ENCODE peak calls at places on chromosomes 6 and 20, in five cellular contexts. One of them, this sample, is unnamed.

GRCh38 chr6:157763894-157764345 is 59.1 kb upstream of the SNX9 start:
- ATAC-seq in upper lobe of left lung: no peak
- ATAC-seq in HepG2: peak
- ATAC-seq in GM12878: peak
- ATAC-seq in K562: no peak
- ATAC-seq in this sample: no peak

GRCh38 chr20:61170521-61170920 is 81.5 kb upstream of the CDH4 start:
- ATAC-seq in upper lobe of left lung: no peak
- ATAC-seq in HepG2: no peak
- ATAC-seq in GM12878: no peak
- ATAC-seq in K562: no peak
- ATAC-seq in this sample: no peak

GRCh38 chr20:44288252-44288651 is 22.8 kb downstream of the FITM2 start:
- ATAC-seq in upper lobe of left lung: no peak
- ATAC-seq in HepG2: peak
- ATAC-seq in GM12878: no peak
- ATAC-seq in K562: no peak
- ATAC-seq in this sample: no peak

GRCh38 chr6:10084276-10084993 is 330.4 kb downstream of the TFAP2A start:
- ATAC-seq in upper lobe of left lung: no peak
- ATAC-seq in HepG2: peak
- ATAC-seq in GM12878: no peak
- ATAC-seq in K562: peak
- ATAC-seq in this sample: no peak

GRCh38 chr6:105794870-105795269 is 291.3 kb upstream of the PRDM1 start:
- ATAC-seq in upper lobe of left lung: no peak
- ATAC-seq in HepG2: no peak
- ATAC-seq in GM12878: peak
- ATAC-seq in K562: no peak
- ATAC-seq in this sample: no peak

GRCh38 chr6:135358907-135359459 is 138.6 kb downstream of the AHI1 start:
- ATAC-seq in upper lobe of left lung: no peak
- ATAC-seq in HepG2: no peak
- ATAC-seq in GM12878: peak
- ATAC-seq in K562: no peak
- ATAC-seq in this sample: no peak

GRCh38 chr20:31593221-31594001 is 11.7 kb upstream of the ID1 start:
- ATAC-seq in upper lobe of left lung: peak
- ATAC-seq in HepG2: peak
- ATAC-seq in GM12878: no peak
- ATAC-seq in K562: peak
- ATAC-seq in this sample: no peak

GRCh38 chr20:37297066-37297736 is 7.7 kb downstream of the MANBAL start:
- ATAC-seq in upper lobe of left lung: no peak
- ATAC-seq in HepG2: no peak
- ATAC-seq in GM12878: no peak
- ATAC-seq in K562: no peak
- ATAC-seq in this sample: peak

GRCh38 chr6:141261016-141261671 is 871.6 kb upstream of the GJE1 start:
- ATAC-seq in upper lobe of left lung: peak
- ATAC-seq in HepG2: peak
- ATAC-seq in GM12878: no peak
- ATAC-seq in K562: no peak
- ATAC-seq in this sample: peak

GRCh38 chr6:113351183-113351834 is 505.8 kb upstream of the MARCKS start:
- ATAC-seq in upper lobe of left lung: no peak
- ATAC-seq in HepG2: no peak
- ATAC-seq in GM12878: peak
- ATAC-seq in K562: no peak
- ATAC-seq in this sample: no peak

GRCh38 chr20:9281770-9282169 is 212.9 kb downstream of the PLCB4 start:
- ATAC-seq in upper lobe of left lung: no peak
- ATAC-seq in HepG2: no peak
- ATAC-seq in GM12878: no peak
- ATAC-seq in K562: no peak
- ATAC-seq in this sample: no peak

GRCh38 chr6:151998784-151999183 is 191.3 kb downstream of the ESR1 start:
- ATAC-seq in upper lobe of left lung: no peak
- ATAC-seq in HepG2: no peak
- ATAC-seq in GM12878: no peak
- ATAC-seq in K562: no peak
- ATAC-seq in this sample: no peak

GRCh38 chr6:109961666-109962065 is 16.4 kb upstream of the GPR6 start:
- ATAC-seq in upper lobe of left lung: no peak
- ATAC-seq in HepG2: no peak
- ATAC-seq in GM12878: no peak
- ATAC-seq in K562: no peak
- ATAC-seq in this sample: no peak

GRCh38 chr6:12769556-12770255 is 53.1 kb downstream of the PHACTR1 start:
- ATAC-seq in upper lobe of left lung: no peak
- ATAC-seq in HepG2: no peak
- ATAC-seq in GM12878: no peak
- ATAC-seq in K562: no peak
- ATAC-seq in this sample: no peak

GRCh38 chr6:152110878-152111820 is 303.7 kb downstream of the ESR1 start:
- ATAC-seq in upper lobe of left lung: no peak
- ATAC-seq in HepG2: peak
- ATAC-seq in GM12878: no peak
- ATAC-seq in K562: no peak
- ATAC-seq in this sample: peak

GRCh38 chr6:43949451-43950110 is 177.7 kb downstream of the MRPL14 start:
- ATAC-seq in upper lobe of left lung: no peak
- ATAC-seq in HepG2: no peak
- ATAC-seq in GM12878: no peak
- ATAC-seq in K562: no peak
- ATAC-seq in this sample: no peak

GRCh38 chr6:168160506-168161370 is 81.7 kb upstream of the FRMD1 start:
- ATAC-seq in upper lobe of left lung: no peak
- ATAC-seq in HepG2: no peak
- ATAC-seq in GM12878: no peak
- ATAC-seq in K562: no peak
- ATAC-seq in this sample: no peak

GRCh38 chr6:168164462-168165061 is 85.5 kb upstream of the FRMD1 start:
- ATAC-seq in upper lobe of left lung: no peak
- ATAC-seq in HepG2: no peak
- ATAC-seq in GM12878: no peak
- ATAC-seq in K562: no peak
- ATAC-seq in this sample: no peak

GRCh38 chr6:168163096-168163731 is 84.2 kb upstream of the FRMD1 start:
- ATAC-seq in upper lobe of left lung: no peak
- ATAC-seq in HepG2: no peak
- ATAC-seq in GM12878: no peak
- ATAC-seq in K562: no peak
- ATAC-seq in this sample: peak

GRCh38 chr6:168161371-168161750 is 82.3 kb upstream of the FRMD1 start:
- ATAC-seq in upper lobe of left lung: no peak
- ATAC-seq in HepG2: no peak
- ATAC-seq in GM12878: no peak
- ATAC-seq in K562: no peak
- ATAC-seq in this sample: no peak

DNA sequence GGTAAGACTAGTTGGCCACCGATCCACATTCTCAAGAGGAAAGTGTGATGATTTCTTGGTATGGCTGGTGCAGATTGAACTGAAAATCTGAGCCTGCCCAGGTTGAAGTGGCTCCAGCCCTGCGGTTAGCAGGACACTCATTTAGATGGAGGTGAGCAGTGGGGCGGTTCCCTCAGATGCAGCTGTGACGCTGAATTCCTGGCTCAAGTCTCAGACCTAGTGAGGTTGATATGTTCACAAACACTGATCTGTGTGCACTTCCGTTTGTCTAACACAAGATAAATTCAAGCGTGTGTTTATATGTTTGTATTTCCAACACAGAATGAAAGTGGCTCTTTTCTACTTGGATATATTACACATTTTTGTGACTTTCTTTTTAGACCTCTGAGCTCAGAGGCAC is 83.4 kb upstream of the FRMD1 start:
- ATAC-seq in upper lobe of left lung: peak
- ATAC-seq in HepG2: no peak
- ATAC-seq in GM12878: no peak
- ATAC-seq in K562: no peak
- ATAC-seq in this sample: no peak
- H3K27ac ChIP-seq in upper lobe of left lung: no peak
- H3K27ac ChIP-seq in HepG2: no peak
- H3K27ac ChIP-seq in GM12878: no peak
- H3K27ac ChIP-seq in K562: no peak
- H3K27ac ChIP-seq in this sample: no peak

GRCh38 chr6:609905-610304 is 47.0 kb downstream of the HUS1B start:
- ATAC-seq in upper lobe of left lung: no peak
- ATAC-seq in HepG2: no peak
- ATAC-seq in GM12878: no peak
- ATAC-seq in K562: no peak
- ATAC-seq in this sample: no peak
- TF ChIP-seq EP300 in upper lobe of left lung: no peak
- TF ChIP-seq EP300 in HepG2: no peak
- TF ChIP-seq EP300 in GM12878: no peak
- TF ChIP-seq EP300 in K562: no peak
- TF ChIP-seq EP300 in this sample: no peak

DNA sequence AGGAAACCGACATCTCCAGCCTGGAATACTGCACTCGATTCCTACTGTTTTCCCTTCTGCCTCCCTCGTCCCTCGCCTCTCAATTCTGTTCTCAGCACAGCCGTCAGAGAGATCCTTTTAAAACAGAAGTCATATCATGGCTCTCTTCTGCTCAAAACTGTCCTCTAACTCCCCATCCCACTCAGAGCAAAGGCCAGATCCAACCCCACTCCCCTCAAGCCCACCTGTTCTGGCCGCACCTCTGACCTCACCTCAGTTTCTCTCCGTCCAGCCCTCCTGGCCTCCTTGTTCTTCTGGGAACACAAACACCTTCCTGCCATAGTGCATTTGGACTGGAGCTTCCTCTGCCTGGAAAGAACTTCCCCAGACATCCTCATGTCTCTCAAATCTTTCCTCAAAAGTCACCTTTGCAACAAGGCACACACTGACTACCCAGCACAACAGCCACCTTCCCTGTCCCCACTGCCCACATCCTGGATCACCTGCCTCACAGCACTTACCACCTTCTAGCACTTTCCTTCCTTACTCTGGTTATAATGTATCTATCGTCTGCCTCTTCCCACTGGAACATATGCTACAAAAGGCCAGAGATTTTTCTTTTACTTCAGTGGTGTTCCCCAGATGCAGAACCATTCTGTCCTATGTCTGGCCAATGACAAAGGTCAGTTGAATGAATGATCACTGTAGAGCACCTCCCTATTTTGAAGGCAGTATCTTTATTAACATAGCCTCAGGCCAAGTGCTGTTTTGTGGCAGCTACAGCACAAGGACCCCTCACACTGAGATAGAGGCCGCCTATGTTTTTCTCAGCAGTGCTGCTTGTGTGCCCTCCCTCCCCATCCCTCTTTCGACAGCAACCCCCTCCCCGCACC is 4.2 kb downstream of the HLA-B start:
- ATAC-seq in upper lobe of left lung: no peak
- ATAC-seq in HepG2: no peak
- ATAC-seq in GM12878: peak
- ATAC-seq in K562: no peak
- ATAC-seq in this sample: no peak
- TF ChIP-seq POLR2AphosphoS5 in upper lobe of left lung: no peak
- TF ChIP-seq POLR2AphosphoS5 in HepG2: no peak
- TF ChIP-seq POLR2AphosphoS5 in GM12878: peak
- TF ChIP-seq POLR2AphosphoS5 in K562: no peak
- TF ChIP-seq POLR2AphosphoS5 in this sample: no peak

DNA sequence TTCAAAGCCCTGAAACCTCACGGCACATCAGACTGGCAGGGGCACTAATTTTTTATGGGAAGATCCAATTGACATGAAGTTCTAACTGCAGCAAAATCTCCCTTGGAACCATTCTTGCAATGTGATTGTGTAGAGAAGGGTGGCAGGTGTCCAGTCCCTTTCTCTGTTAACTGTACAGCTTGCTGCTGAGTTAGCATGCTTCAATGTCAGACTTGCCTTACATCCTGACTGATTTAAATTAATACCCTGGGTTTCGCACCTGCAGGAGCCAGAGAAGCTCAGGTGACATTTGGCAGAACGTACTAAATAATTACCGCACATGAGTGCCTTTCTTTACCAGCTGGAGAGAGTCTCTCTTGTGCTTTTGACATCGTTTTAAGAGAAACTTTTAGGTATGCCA is 123.0 kb downstream of the DOK5 start:
- ATAC-seq in upper lobe of left lung: no peak
- ATAC-seq in HepG2: no peak
- ATAC-seq in GM12878: no peak
- ATAC-seq in K562: no peak
- ATAC-seq in this sample: no peak
- H3K27ac ChIP-seq in upper lobe of left lung: no peak
- H3K27ac ChIP-seq in HepG2: no peak
- H3K27ac ChIP-seq in GM12878: no peak
- H3K27ac ChIP-seq in K562: no peak
- H3K27ac ChIP-seq in this sample: no peak